ENCODE peak calls at places on chromosomes 6 and 20, in eight cellular contexts. B is H7, C is HEK293T, I is ELR, P is H9, L is mesothelial cell of epicardium, J is HCEC 1CT, K is pancreas. Y is an unnamed sample.

GRCh38 chr6:128521302-128521632 is 868 bp upstream of the PTPRK start:
- DNase-seq in B (no peak), K (no peak), L (no peak), P (no peak), I (no peak), J (peak; percentile 74), C (no peak), Y (no peak)

GRCh38 chr20:22582960-22583772 is 1.2 kb downstream of the FOXA2 start:
- DNase-seq in P (peak; percentile 52), I (no peak), K (peak; percentile 40), J (no peak), C (no peak), B (peak; percentile 67), L (no peak), Y (no peak)

GRCh38 chr6:148385379-148385778 is 42.7 kb downstream of the SASH1 start:
- DNase-seq in B (peak; percentile 47), L (no peak), J (no peak), K (no peak), P (no peak), C (no peak), I (no peak), Y (no peak)

GRCh38 chr6:148448371-148449010 is 105.9 kb downstream of the SASH1 start:
- DNase-seq in L (no peak), B (no peak), J (no peak), K (no peak), C (no peak), I (no peak), P (no peak), Y (no peak)

GRCh38 chr20:1868856-1869255 is 26.4 kb upstream of the SIRPA start:
- DNase-seq in J (no peak), C (no peak), K (no peak), B (no peak), P (no peak), I (peak; percentile 13), L (no peak), Y (no peak)

GRCh38 chr6:141401168-141401567 is 731.6 kb upstream of the GJE1 start:
- DNase-seq in P (no peak), B (no peak), I (no peak), J (peak; percentile 9), L (no peak), K (no peak), C (no peak), Y (no peak)

GRCh38 chr6:56408976-56409375 is 161.6 kb upstream of the COL21A1 start:
- DNase-seq in K (no peak), B (no peak), L (no peak), I (no peak), C (no peak), J (no peak), P (no peak), Y (no peak)

GRCh38 chr6:35139924-35140524 is 1.1 kb downstream of the TCP11 start:
- DNase-seq in K (no peak), P (peak; percentile 45), L (peak; percentile 54), C (peak; percentile 65), I (peak; percentile 79), J (peak; percentile 65), B (peak; percentile 70), Y (peak; percentile 70)

GRCh38 chr6:160439751-160440150 is 91.6 kb downstream of the SLC22A3 start:
- DNase-seq in B (peak; percentile 45), K (no peak), L (no peak), P (no peak), C (no peak), I (no peak), J (no peak), Y (no peak)

GRCh38 chr6:81938014-81938761 is 185.7 kb upstream of the TENT5A start:
- DNase-seq in C (no peak), L (no peak), P (no peak), J (peak; percentile 94), K (peak; percentile 50), I (peak; percentile 98), B (no peak), Y (no peak)

GRCh38 chr20:37757550-37757949 is 63.7 kb downstream of the CTNNBL1 start:
- DNase-seq in L (no peak), J (no peak), C (no peak), K (no peak), B (no peak), I (no peak), P (no peak), Y (no peak)

GRCh38 chr6:44043479-44044153 is 83.6 kb downstream of the MRPL14 start:
- DNase-seq in I (peak; percentile 33), P (peak; percentile 59), J (no peak), K (no peak), C (no peak), L (no peak), B (peak; percentile 77), Y (peak; percentile 68)

GRCh38 chr20:58433759-58434158 is 44.7 kb downstream of the VAPB start:
- DNase-seq in I (peak; percentile 90), C (no peak), L (no peak), B (no peak), J (peak; percentile 82), P (no peak), K (no peak), Y (no peak)

GRCh38 chr20:4017051-4017702 is 1.8 kb upstream of the RNF24 start:
- DNase-seq in B (no peak), P (no peak), J (no peak), L (no peak), C (no peak), K (no peak), I (no peak), Y (no peak)

GRCh38 chr20:50455656-50456451 is 54.3 kb upstream of the PTPN1 start:
- DNase-seq in P (no peak), I (no peak), C (no peak), B (no peak), J (no peak), L (no peak), K (peak; percentile 58), Y (no peak)